ENCODE peak calls at places on chromosomes 12 and 14, in six cellular contexts. N, R, J, W, M and B are unnamed samples. For H3K36me3, the result is how much of the 10 kb centered on the place peaks cover.

GRCh38 chr12:46547421-46548340 is 175.1 kb upstream of the SLC38A2 start:
- DNase-seq in N (no peak), R (no peak), J (no peak), W (no peak), M (no peak), B (no peak)

GRCh38 chr12:5511644-5512584 is 80.0 kb downstream of the NTF3 start:
- DNase-seq in N (no peak), R (no peak), J (peak), W (peak), M (no peak), B (no peak)

GRCh38 chr12:95083938-95084337 is 10.5 kb upstream of the NR2C1 start:
- DNase-seq in N (no peak), R (peak), J (no peak), W (no peak), M (no peak), B (peak)

GRCh38 chr12:131893605-131894312 is 663 bp upstream of the ULK1 start:
- DNase-seq in N (no peak), R (no peak), J (no peak), W (peak), M (no peak), B (no peak)

GRCh38 chr12:112868459-112869041 is 38.2 kb upstream of the OAS1 start:
- DNase-seq in N (peak), R (no peak), J (no peak), W (no peak), M (no peak), B (no peak)

GRCh38 chr12:48145981-48146380 is 11.3 kb downstream of the ASB8 start:
- DNase-seq in N (no peak), R (no peak), J (no peak), W (no peak), M (no peak), B (no peak)

GRCh38 chr14:85531141-85531593 is 1.2 kb downstream of the FLRT2 start:
- DNase-seq in N (no peak), R (no peak), J (no peak), W (no peak), M (no peak), B (no peak)

GRCh38 chr12:12608557-12608957 is 3.1 kb upstream of the CREBL2 start:
- DNase-seq in N (peak), R (no peak), J (no peak), W (no peak), M (peak), B (no peak)

GRCh38 chr14:21084988-21085853 is 13.2 kb downstream of the ZNF219 start:
- DNase-seq in N (no peak), R (no peak), J (no peak), W (no peak), M (no peak), B (no peak)

GRCh38 chr14:68486033-68486732 is 306.7 kb downstream of the ZFP36L1 start:
- DNase-seq in N (peak), R (no peak), J (no peak), W (no peak), M (no peak), B (no peak)

GRCh38 chr12:91985002-91985767 is 160.5 kb downstream of the BTG1 start:
- DNase-seq in N (no peak), R (no peak), J (no peak), W (no peak), M (no peak), B (no peak)

GRCh38 chr12:120625557-120626419 is 14.6 kb upstream of the CABP1 start:
- DNase-seq in N (no peak), R (peak), J (peak), W (peak), M (peak), B (no peak)

GRCh38 chr12:50597200-50598195 is 92.7 kb downstream of the DIP2B start:
- DNase-seq in N (no peak), R (no peak), J (peak), W (no peak), M (peak), B (no peak)
- TF ChIP-seq ZNF274 in N (no peak), R (no peak), J (no peak), W (no peak), M (no peak), B (no peak)

DNA sequence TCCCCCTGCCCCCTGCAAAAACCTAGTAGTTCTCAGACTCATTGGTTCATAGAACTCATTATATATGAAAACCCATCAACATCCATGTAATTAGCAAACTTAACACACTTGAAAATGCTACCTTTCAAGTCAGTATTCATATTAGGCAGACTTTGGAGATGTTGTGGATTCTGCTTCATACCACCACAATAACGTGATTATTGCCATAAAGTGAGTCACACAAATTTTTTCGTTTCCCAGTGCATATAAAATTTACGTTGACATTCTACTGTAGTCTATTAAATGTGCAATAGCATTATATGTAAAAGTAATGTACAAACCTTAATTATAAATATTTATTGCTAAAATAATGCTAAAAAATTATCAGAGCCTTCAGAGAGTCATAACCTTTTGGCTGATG is 654.0 kb downstream of the DIO2 start:
- DNase-seq in N (no peak), R (no peak), J (no peak), W (no peak), M (no peak), B (no peak)
- TF ChIP-seq YY1 in N (no peak), R (no peak), J (no peak), W (no peak), M (no peak), B (no peak)

GRCh38 chr14:100348253-100348729 is 25.2 kb downstream of the SLC25A47 start:
- DNase-seq in N (peak), R (no peak), J (no peak), W (no peak), M (no peak), B (no peak)

GRCh38 chr14:100345711-100346110 is 22.6 kb downstream of the SLC25A47 start:
- DNase-seq in N (no peak), R (no peak), J (no peak), W (no peak), M (no peak), B (no peak)

GRCh38 chr14:100346306-100347091 is 23.4 kb downstream of the SLC25A47 start:
- DNase-seq in N (no peak), R (no peak), J (no peak), W (no peak), M (no peak), B (no peak)

GRCh38 chr14:100348779-100349708 is 25.9 kb downstream of the SLC25A47 start:
- DNase-seq in N (no peak), R (no peak), J (no peak), W (no peak), M (no peak), B (no peak)

GRCh38 chr14:100350283-100350926 is 27.3 kb downstream of the SLC25A47 start:
- DNase-seq in N (no peak), R (no peak), J (no peak), W (no peak), M (no peak), B (no peak)
- H3K36me3 ChIP-seq in N (half or more), R (half or more), J (under half), W (half or more), M (half or more), B (half or more)

DNA sequence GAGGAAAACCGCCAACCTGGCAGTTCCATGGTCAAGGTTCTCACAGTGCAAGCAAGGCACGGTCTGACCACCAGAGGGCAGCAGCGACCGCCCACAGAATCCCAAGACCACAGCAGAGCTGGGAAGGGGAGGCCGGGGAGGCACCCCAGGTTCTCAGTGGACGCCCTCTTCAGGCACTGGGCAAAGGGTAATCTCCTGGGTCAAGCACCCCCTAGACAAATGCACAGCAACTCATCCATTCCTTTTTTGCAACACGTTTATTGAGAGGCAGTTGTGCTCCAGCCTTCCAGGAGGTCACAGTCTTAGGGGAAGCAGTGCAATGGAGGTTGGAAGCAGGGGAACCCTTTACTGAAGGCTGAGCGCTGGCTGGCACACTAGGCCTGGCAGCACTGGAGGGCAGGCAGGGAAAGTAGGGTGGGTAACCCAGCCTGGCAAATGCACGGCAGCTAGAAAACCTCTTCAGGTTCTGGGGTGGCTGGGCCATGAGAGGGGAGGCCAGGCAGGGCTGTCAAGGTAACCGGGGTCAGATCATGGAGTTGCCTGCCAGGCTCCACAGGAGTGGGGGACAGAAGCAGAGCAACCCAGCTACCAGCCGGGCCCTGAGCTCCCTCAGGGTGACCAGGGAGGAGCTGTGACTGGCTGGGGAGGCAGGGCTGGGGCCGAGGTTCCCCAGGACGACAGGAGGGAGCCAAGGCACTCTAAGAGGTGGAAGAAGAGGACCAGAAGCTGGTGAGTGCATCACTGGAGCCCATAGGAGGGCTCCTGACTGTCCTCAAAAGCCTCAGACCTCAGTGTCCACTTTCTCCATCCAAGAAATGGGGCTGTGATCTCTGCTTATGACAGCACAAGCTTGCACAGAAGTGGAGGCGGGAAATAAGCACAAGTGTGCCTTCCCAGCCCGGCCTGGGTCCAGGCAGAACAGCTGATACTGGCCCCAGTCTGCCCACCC is 1.8 kb upstream of the RHOF start:
- DNase-seq in N (peak), R (peak), J (peak), W (peak), M (no peak), B (peak)
- TF ChIP-seq ZNF274 in N (no peak), R (no peak), J (no peak), W (no peak), M (no peak), B (no peak)

GRCh38 chr14:94014375-94014774 is 11.8 kb upstream of the OTUB2 start:
- DNase-seq in N (no peak), R (no peak), J (no peak), W (no peak), M (no peak), B (no peak)
- TF ChIP-seq YY1 in N (no peak), R (no peak), J (no peak), W (no peak), M (no peak), B (no peak)

GRCh38 chr12:111467092-111467861 is 61.6 kb downstream of the SH2B3 start:
- DNase-seq in N (peak), R (no peak), J (no peak), W (no peak), M (no peak), B (no peak)

GRCh38 chr12:111462134-111462821 is 56.6 kb downstream of the SH2B3 start:
- DNase-seq in N (no peak), R (no peak), J (no peak), W (no peak), M (no peak), B (no peak)

GRCh38 chr12:111469406-111469805 is 63.7 kb downstream of the SH2B3 start:
- DNase-seq in N (no peak), R (no peak), J (no peak), W (no peak), M (no peak), B (no peak)

DNA sequence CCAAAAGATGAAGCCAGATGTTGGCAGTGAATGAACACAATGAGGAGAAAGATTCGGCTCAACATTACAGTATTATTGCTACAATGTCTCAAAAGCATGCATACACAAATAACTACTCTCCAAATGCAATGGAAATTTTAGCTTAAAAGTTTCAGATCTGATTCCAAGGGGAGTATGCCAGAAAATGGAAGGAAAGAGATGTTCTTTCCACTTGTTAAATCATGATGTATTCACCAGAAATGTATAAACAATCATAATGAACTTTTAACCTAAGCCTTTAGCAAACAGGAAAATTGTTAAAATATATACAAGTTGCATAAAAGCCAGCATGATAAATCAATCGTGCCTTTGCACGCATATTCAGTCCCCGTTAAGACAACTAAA is 62.1 kb downstream of the SH2B3 start:
- DNase-seq in N (no peak), R (no peak), J (no peak), W (no peak), M (no peak), B (no peak)
- H3K36me3 ChIP-seq in N (half or more), R (under half), J (under half), W (half or more), M (under half), B (half or more)

GRCh38 chr12:63103489-63104131 is 47.4 kb downstream of the AVPR1A start:
- DNase-seq in N (peak), R (no peak), J (peak), W (peak), M (no peak), B (no peak)
- TF ChIP-seq ZNF274 in N (no peak), R (no peak), J (no peak), W (no peak), M (no peak), B (no peak)

GRCh38 chr14:64329149-64329548 is 35.0 kb upstream of the ESR2 start:
- DNase-seq in N (no peak), R (no peak), J (no peak), W (no peak), M (no peak), B (no peak)

GRCh38 chr14:64324461-64325255 is 30.5 kb upstream of the ESR2 start:
- DNase-seq in N (no peak), R (no peak), J (no peak), W (no peak), M (no peak), B (no peak)
- TF ChIP-seq YY1 in N (no peak), R (no peak), J (no peak), W (no peak), M (no peak), B (no peak)

DNA sequence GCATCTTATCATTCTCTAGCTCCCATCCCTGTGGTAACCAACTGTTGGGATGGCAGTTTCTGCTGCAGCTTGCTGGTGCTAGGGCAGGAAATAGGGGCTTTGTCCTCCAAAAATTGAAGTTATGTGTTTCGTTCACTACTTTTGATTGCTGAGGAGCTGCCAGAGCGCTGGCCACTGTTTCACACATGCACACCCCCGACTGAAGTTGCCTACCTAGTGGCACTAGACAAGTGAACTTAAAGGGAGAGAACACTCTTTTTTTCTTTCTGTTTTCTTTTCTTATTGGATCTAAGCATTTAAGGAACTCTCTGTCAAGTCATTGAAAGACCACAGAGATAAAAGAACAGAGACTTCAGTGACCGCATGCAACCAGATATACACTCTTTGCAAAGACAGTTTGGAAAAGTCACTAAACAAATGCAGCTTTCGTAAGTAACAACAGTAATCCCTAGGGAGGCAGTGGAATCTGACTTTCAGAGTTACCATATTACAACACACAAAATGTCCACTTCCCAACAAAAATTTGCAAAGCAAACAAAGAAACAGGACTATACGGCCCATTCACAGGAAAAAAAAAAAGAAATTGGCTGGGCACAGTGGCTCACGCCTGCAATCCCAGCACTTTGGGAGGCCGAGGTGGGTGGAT is 12.0 kb downstream of the TFCP2 start:
- DNase-seq in N (peak), R (no peak), J (no peak), W (no peak), M (no peak), B (no peak)
- H3K36me3 ChIP-seq in N (under half), R (under half), J (under half), W (under half), M (under half), B (under half)